ENCODE peak calls at places on chromosome 6, in five cellular contexts. H, C, O, E and P are unnamed samples.

GRCh38 chr6:9516207-9516606 is 898.7 kb downstream of the TFAP2A start:
- DNase-seq in C (peak; percentile 48), O (no peak), H (no peak), E (no peak), P (peak; percentile 35)

GRCh38 chr6:16758163-16758975 is 2.9 kb downstream of the ATXN1 start:
- DNase-seq in H (no peak), E (no peak), O (no peak), C (no peak), P (no peak)

GRCh38 chr6:52994789-52995078 is 350 bp downstream of the GSTA4 start:
- DNase-seq in H (peak; percentile 52), O (peak; percentile 24), C (no peak), E (no peak), P (no peak)

GRCh38 chr6:5334341-5334740 is 73.0 kb downstream of the FARS2 start:
- DNase-seq in H (no peak), C (no peak), O (no peak), E (peak; percentile 92), P (no peak)

GRCh38 chr6:119643866-119644265 is 294.3 kb upstream of the MAN1A1 start:
- DNase-seq in H (no peak), C (no peak), E (no peak), O (no peak), P (no peak)

GRCh38 chr6:62891065-62891647 is 320.1 kb upstream of the FKBP1C start:
- DNase-seq in C (no peak), E (no peak), O (peak; percentile 8), H (no peak), P (no peak)

GRCh38 chr6:149236584-149236983 is 80.9 kb upstream of the TAB2 start:
- DNase-seq in O (no peak), C (no peak), H (no peak), E (peak; percentile 74), P (no peak)

GRCh38 chr6:160795716-160796115 is 93.7 kb downstream of the PLG start:
- DNase-seq in E (no peak), C (no peak), H (no peak), O (no peak), P (no peak)

GRCh38 chr6:11207199-11207968 is 25.1 kb downstream of the NEDD9 start:
- DNase-seq in H (no peak), C (no peak), O (no peak), E (peak; percentile 96), P (peak; percentile 98)

GRCh38 chr6:149273318-149273717 is 44.2 kb upstream of the TAB2 start:
- DNase-seq in E (no peak), H (no peak), C (no peak), O (no peak), P (no peak)

GRCh38 chr6:1940381-1940780 is 305.0 kb downstream of the GMDS start:
- DNase-seq in O (no peak), H (no peak), E (no peak), C (no peak), P (no peak)

GRCh38 chr6:13695217-13695616 is 16.4 kb downstream of the RANBP9 start:
- DNase-seq in C (no peak), E (no peak), H (no peak), O (no peak), P (no peak)

GRCh38 chr6:40344566-40345185 is 242.5 kb downstream of the LRFN2 start:
- DNase-seq in C (peak; percentile 43), O (no peak), E (no peak), H (no peak), P (no peak)

GRCh38 chr6:2037230-2037926 is 208.0 kb downstream of the GMDS start:
- DNase-seq in E (peak; percentile 22), O (no peak), H (no peak), C (no peak), P (no peak)

GRCh38 chr6:99241905-99242534 is 107.5 kb downstream of the FAXC start:
- DNase-seq in E (peak; percentile 10), H (peak; percentile 37), C (peak; percentile 61), O (peak; percentile 13), P (peak; percentile 40)

GRCh38 chr6:33313105-33313708 is 671 bp downstream of the TAPBP start:
- DNase-seq in O (peak; percentile 66), E (peak; percentile 49), H (peak; percentile 47), C (peak; percentile 76), P (no peak)

GRCh38 chr6:167707686-167708500 is 118.8 kb upstream of the AFDN start:
- DNase-seq in H (no peak), E (no peak), C (no peak), O (no peak), P (no peak)

GRCh38 chr6:14467591-14467990 is 350.0 kb downstream of the CD83 start:
- DNase-seq in E (no peak), C (no peak), O (no peak), H (no peak), P (no peak)

GRCh38 chr6:31660224-31660997 is at the start of gene C6orf47:
- DNase-seq in E (peak; percentile 87), C (peak; percentile 90), H (peak; percentile 89), O (peak; percentile 93), P (peak; percentile 73)

GRCh38 chr6:170147832-170148708 is 142.8 kb downstream of the DLL1 start:
- DNase-seq in C (no peak), H (peak; percentile 41), O (no peak), E (no peak), P (no peak)

GRCh38 chr6:20655317-20655716 is 121.1 kb downstream of the CDKAL1 start:
- DNase-seq in O (no peak), C (no peak), E (peak; percentile 35), H (no peak), P (no peak)

GRCh38 chr6:125952764-125953501 is 3.6 kb upstream of the HINT3 start:
- DNase-seq in O (no peak), C (peak; percentile 54), H (peak; percentile 69), E (peak; percentile 59), P (peak; percentile 78)

GRCh38 chr6:112936079-112936472 is 588.9 kb downstream of the RFPL4B start:
- DNase-seq in E (no peak), H (no peak), C (no peak), O (no peak), P (no peak)

GRCh38 chr6:112113371-112113770 is 26.0 kb downstream of the FAM229B start:
- DNase-seq in C (no peak), E (no peak), O (no peak), H (no peak), P (no peak)

GRCh38 chr6:47245745-47246371 is 63.8 kb downstream of the TNFRSF21 start:
- DNase-seq in C (no peak), H (no peak), E (no peak), O (no peak), P (peak; percentile 27)

GRCh38 chr6:36127462-36128016 is 2.8 kb upstream of the MAPK13 start:
- DNase-seq in H (no peak), O (peak; percentile 76), E (peak; percentile 87), C (no peak), P (peak; percentile 40)

GRCh38 chr6:6622557-6622956 is 34.0 kb downstream of the LY86 start:
- DNase-seq in C (no peak), O (no peak), H (no peak), E (no peak), P (no peak)

GRCh38 chr6:34346175-34347119 is 46.0 kb downstream of the NUDT3 start:
- DNase-seq in H (no peak), O (no peak), E (no peak), C (no peak), P (no peak)

GRCh38 chr6:161694995-161695394 is 421.1 kb upstream of the AGPAT4 start:
- DNase-seq in H (no peak), E (peak; percentile 4), C (no peak), O (peak; percentile 22), P (no peak)

GRCh38 chr6:165308926-165309731 is at the start of gene C6orf118:
- DNase-seq in C (peak; percentile 82), O (no peak), H (peak; percentile 84), E (peak; percentile 58), P (peak; percentile 78)

GRCh38 chr6:6695711-6696048 is 107.2 kb downstream of the LY86 start:
- DNase-seq in O (no peak), E (no peak), H (no peak), C (no peak), P (no peak)

GRCh38 chr6:845581-845980 is 152.6 kb upstream of the EXOC2 start:
- DNase-seq in O (no peak), C (no peak), H (no peak), E (no peak), P (no peak)

GRCh38 chr6:95578106-95578410 is 723 bp downstream of the MANEA start:
- DNase-seq in E (no peak), O (peak; percentile 9), C (no peak), H (no peak), P (no peak)
- TF ChIP-seq JUN in E (no peak), O (no peak), C (no peak), H (no peak), P (no peak)

DNA sequence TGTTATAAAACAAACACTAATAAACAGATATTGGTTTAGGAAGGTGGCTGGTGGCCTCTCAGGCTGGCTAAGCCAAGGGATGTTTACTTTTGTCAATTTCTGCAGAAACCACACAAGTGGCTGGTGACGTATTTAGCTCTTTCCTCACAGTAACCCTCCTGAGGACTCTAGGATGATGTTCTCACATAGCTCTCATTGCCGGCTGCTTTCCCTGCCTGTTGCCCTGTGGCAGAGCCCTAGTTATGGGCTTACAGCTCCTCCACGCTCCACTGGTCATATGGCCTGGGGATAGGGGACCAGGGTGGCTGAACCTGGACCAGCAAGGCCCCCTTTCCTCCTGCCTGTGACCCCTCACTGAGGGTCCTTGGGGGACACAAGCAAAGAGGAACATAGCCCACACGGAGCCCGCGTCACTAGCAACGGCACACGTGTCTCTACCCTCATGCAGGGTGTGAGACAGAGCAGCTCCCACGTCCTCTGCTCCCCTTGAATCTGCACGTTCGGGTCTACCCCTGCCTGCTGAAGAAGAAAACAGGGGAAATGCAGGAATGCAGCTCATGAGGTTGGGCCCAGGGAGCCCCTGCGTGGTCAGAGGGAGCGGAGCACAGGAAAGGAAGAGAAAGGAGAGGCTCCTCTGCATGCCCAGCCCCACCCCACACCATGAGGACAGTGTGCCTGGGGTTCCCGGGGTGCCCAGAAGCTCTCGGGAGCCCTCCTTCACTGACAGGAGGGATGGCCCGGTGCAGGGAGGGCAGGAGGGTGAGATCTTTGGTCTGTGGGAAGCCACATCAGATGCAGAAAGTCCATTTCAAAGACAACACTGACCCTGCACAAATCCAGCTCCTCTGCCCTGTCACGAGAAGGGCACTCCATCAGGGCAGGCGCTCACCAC is 13.9 kb downstream of the RAMACL start:
- DNase-seq in O (no peak), H (peak; percentile 49), C (peak; percentile 58), E (no peak), P (no peak)
- TF ChIP-seq JUN in O (no peak), H (no peak), C (no peak), E (no peak), P (no peak)

GRCh38 chr6:136586295-136586694 is 36.1 kb upstream of the MAP7 start:
- DNase-seq in C (no peak), E (no peak), O (no peak), H (no peak), P (no peak)
- TF ChIP-seq JUN in C (no peak), E (no peak), O (no peak), H (no peak), P (no peak)

GRCh38 chr6:163752446-163752845 is 337.9 kb downstream of the QKI start:
- DNase-seq in E (no peak), C (no peak), H (no peak), O (no peak), P (no peak)

GRCh38 chr6:163753430-163753829 is 338.9 kb downstream of the QKI start:
- DNase-seq in O (no peak), H (no peak), C (no peak), E (no peak), P (no peak)

GRCh38 chr6:163750436-163751031 is 336.0 kb downstream of the QKI start:
- DNase-seq in O (no peak), E (no peak), H (no peak), C (no peak), P (no peak)

GRCh38 chr6:163748886-163749285 is 334.4 kb downstream of the QKI start:
- DNase-seq in C (no peak), O (no peak), H (no peak), E (no peak), P (no peak)

GRCh38 chr6:163751032-163751525 is 336.6 kb downstream of the QKI start:
- DNase-seq in E (no peak), O (no peak), H (no peak), C (no peak), P (no peak)
- TF ChIP-seq JUN in E (no peak), O (no peak), H (no peak), C (no peak), P (no peak)